ENCODE peak calls at places on chromosome 13, in seven cellular contexts. One of them, this sample, is unnamed.

GRCh38 chr13:73335226-73335625 is 276.4 kb downstream of the KLF5 start:
- DNase-seq in astrocyte of the spinal cord: peak
- DNase-seq in AG04450: no peak
- DNase-seq in GM23338: no peak
- DNase-seq in mesendoderm: no peak
- DNase-seq in BJ: peak
- DNase-seq in astrocyte of the cerebellum: no peak
- DNase-seq in this sample: peak

GRCh38 chr13:107296804-107297203 is 728.9 kb upstream of the ARGLU1 start:
- DNase-seq in BJ: no peak
- DNase-seq in astrocyte of the spinal cord: peak
- DNase-seq in mesendoderm: no peak
- DNase-seq in AG04450: no peak
- DNase-seq in GM23338: no peak
- DNase-seq in astrocyte of the cerebellum: no peak
- DNase-seq in this sample: no peak

GRCh38 chr13:76225815-76226489 is 589.8 kb downstream of the LMO7 start:
- DNase-seq in AG04450: peak
- DNase-seq in mesendoderm: no peak
- DNase-seq in GM23338: peak
- DNase-seq in BJ: no peak
- DNase-seq in astrocyte of the spinal cord: peak
- DNase-seq in astrocyte of the cerebellum: peak
- DNase-seq in this sample: no peak

GRCh38 chr13:107370036-107370785 is 802.3 kb upstream of the ARGLU1 start:
- DNase-seq in AG04450: peak
- DNase-seq in BJ: no peak
- DNase-seq in GM23338: no peak
- DNase-seq in mesendoderm: no peak
- DNase-seq in astrocyte of the cerebellum: peak
- DNase-seq in astrocyte of the spinal cord: peak
- DNase-seq in this sample: no peak

GRCh38 chr13:91767681-91768080 is 369.3 kb downstream of the GPC5 start:
- DNase-seq in AG04450: no peak
- DNase-seq in astrocyte of the cerebellum: no peak
- DNase-seq in astrocyte of the spinal cord: no peak
- DNase-seq in GM23338: no peak
- DNase-seq in mesendoderm: peak
- DNase-seq in BJ: no peak
- DNase-seq in this sample: no peak

GRCh38 chr13:95335667-95336066 is 34.4 kb upstream of the ABCC4 start:
- DNase-seq in astrocyte of the spinal cord: no peak
- DNase-seq in astrocyte of the cerebellum: no peak
- DNase-seq in mesendoderm: no peak
- DNase-seq in BJ: no peak
- DNase-seq in GM23338: no peak
- DNase-seq in AG04450: no peak
- DNase-seq in this sample: no peak

GRCh38 chr13:100156786-100157185 is 67.9 kb downstream of the PCCA start:
- DNase-seq in GM23338: no peak
- DNase-seq in AG04450: no peak
- DNase-seq in astrocyte of the cerebellum: peak
- DNase-seq in mesendoderm: no peak
- DNase-seq in astrocyte of the spinal cord: peak
- DNase-seq in BJ: no peak
- DNase-seq in this sample: peak

GRCh38 chr13:85729296-85729695 is 69.9 kb downstream of the SLITRK6 start:
- DNase-seq in astrocyte of the cerebellum: no peak
- DNase-seq in GM23338: no peak
- DNase-seq in AG04450: peak
- DNase-seq in mesendoderm: no peak
- DNase-seq in astrocyte of the spinal cord: peak
- DNase-seq in BJ: peak
- DNase-seq in this sample: no peak

GRCh38 chr13:86932935-86933334 is 738.2 kb upstream of the SLITRK5 start:
- DNase-seq in mesendoderm: peak
- DNase-seq in astrocyte of the cerebellum: no peak
- DNase-seq in GM23338: peak
- DNase-seq in BJ: no peak
- DNase-seq in AG04450: no peak
- DNase-seq in astrocyte of the spinal cord: peak
- DNase-seq in this sample: no peak

GRCh38 chr13:82772802-82773201 is 1109.5 kb downstream of the SLITRK1 start:
- DNase-seq in AG04450: no peak
- DNase-seq in astrocyte of the cerebellum: peak
- DNase-seq in astrocyte of the spinal cord: peak
- DNase-seq in BJ: no peak
- DNase-seq in GM23338: no peak
- DNase-seq in mesendoderm: no peak
- DNase-seq in this sample: no peak

GRCh38 chr13:94315188-94315587 is 164.3 kb downstream of the DCT start:
- DNase-seq in mesendoderm: no peak
- DNase-seq in AG04450: no peak
- DNase-seq in GM23338: no peak
- DNase-seq in astrocyte of the spinal cord: no peak
- DNase-seq in astrocyte of the cerebellum: no peak
- DNase-seq in BJ: no peak
- DNase-seq in this sample: no peak

GRCh38 chr13:90696656-90697055 is 650.8 kb upstream of the MIR17HG start:
- DNase-seq in AG04450: no peak
- DNase-seq in astrocyte of the spinal cord: peak
- DNase-seq in GM23338: peak
- DNase-seq in astrocyte of the cerebellum: no peak
- DNase-seq in mesendoderm: no peak
- DNase-seq in BJ: no peak
- DNase-seq in this sample: no peak

GRCh38 chr13:99296270-99296865 is 10.8 kb downstream of the GPR183 start:
- DNase-seq in AG04450: no peak
- DNase-seq in astrocyte of the cerebellum: no peak
- DNase-seq in mesendoderm: no peak
- DNase-seq in GM23338: no peak
- DNase-seq in BJ: no peak
- DNase-seq in astrocyte of the spinal cord: no peak
- DNase-seq in this sample: no peak

GRCh38 chr13:20505405-20506366 is 20.0 kb downstream of the CRYL1 start:
- DNase-seq in astrocyte of the cerebellum: no peak
- DNase-seq in AG04450: no peak
- DNase-seq in mesendoderm: no peak
- DNase-seq in astrocyte of the spinal cord: no peak
- DNase-seq in BJ: no peak
- DNase-seq in GM23338: no peak
- DNase-seq in this sample: no peak

GRCh38 chr13:92187378-92187989 is 789.1 kb downstream of the GPC5 start:
- DNase-seq in GM23338: peak
- DNase-seq in astrocyte of the spinal cord: peak
- DNase-seq in AG04450: no peak
- DNase-seq in mesendoderm: peak
- DNase-seq in BJ: no peak
- DNase-seq in astrocyte of the cerebellum: peak
- DNase-seq in this sample: no peak

GRCh38 chr13:21898990-21899389 is 228.1 kb downstream of the FGF9 start:
- DNase-seq in mesendoderm: no peak
- DNase-seq in AG04450: no peak
- DNase-seq in astrocyte of the spinal cord: no peak
- DNase-seq in astrocyte of the cerebellum: no peak
- DNase-seq in GM23338: peak
- DNase-seq in BJ: no peak
- DNase-seq in this sample: no peak

GRCh38 chr13:109745060-109745459 is 41.3 kb downstream of the IRS2 start:
- DNase-seq in mesendoderm: no peak
- DNase-seq in astrocyte of the cerebellum: no peak
- DNase-seq in astrocyte of the spinal cord: no peak
- DNase-seq in BJ: no peak
- DNase-seq in AG04450: no peak
- DNase-seq in GM23338: no peak
- DNase-seq in this sample: no peak

GRCh38 chr13:51832471-51833152 is 12.4 kb downstream of the TMEM272 start:
- DNase-seq in mesendoderm: peak
- DNase-seq in astrocyte of the cerebellum: no peak
- DNase-seq in GM23338: peak
- DNase-seq in astrocyte of the spinal cord: no peak
- DNase-seq in BJ: no peak
- DNase-seq in AG04450: no peak
- DNase-seq in this sample: peak

GRCh38 chr13:107866007-107866665 is 349.2 kb downstream of the LIG4 start:
- DNase-seq in mesendoderm: peak
- DNase-seq in astrocyte of the cerebellum: no peak
- DNase-seq in BJ: no peak
- DNase-seq in astrocyte of the spinal cord: peak
- DNase-seq in AG04450: no peak
- DNase-seq in GM23338: peak
- DNase-seq in this sample: no peak

GRCh38 chr13:40665754-40666057 is 735 bp downstream of the FOXO1 start:
- DNase-seq in astrocyte of the cerebellum: no peak
- DNase-seq in AG04450: no peak
- DNase-seq in BJ: no peak
- DNase-seq in astrocyte of the spinal cord: no peak
- DNase-seq in mesendoderm: peak
- DNase-seq in GM23338: no peak
- DNase-seq in this sample: no peak

GRCh38 chr13:60229708-60230272 is 66.1 kb upstream of the DIAPH3 start:
- DNase-seq in astrocyte of the spinal cord: no peak
- DNase-seq in GM23338: no peak
- DNase-seq in astrocyte of the cerebellum: no peak
- DNase-seq in BJ: no peak
- DNase-seq in AG04450: no peak
- DNase-seq in mesendoderm: no peak
- DNase-seq in this sample: no peak

GRCh38 chr13:46389985-46390384 is 2.9 kb upstream of the RUBCNL start:
- DNase-seq in AG04450: no peak
- DNase-seq in BJ: no peak
- DNase-seq in mesendoderm: no peak
- DNase-seq in astrocyte of the cerebellum: no peak
- DNase-seq in astrocyte of the spinal cord: peak
- DNase-seq in GM23338: no peak
- DNase-seq in this sample: no peak
- H3K4me3 ChIP-seq in AG04450: no peak
- H3K4me3 ChIP-seq in BJ: no peak
- H3K4me3 ChIP-seq in mesendoderm: no peak
- H3K4me3 ChIP-seq in astrocyte of the cerebellum: no peak
- H3K4me3 ChIP-seq in astrocyte of the spinal cord: no peak
- H3K4me3 ChIP-seq in GM23338: no peak
- H3K4me3 ChIP-seq in this sample: no peak

GRCh38 chr13:80348750-80349149 is 7.8 kb upstream of the SPRY2 start:
- DNase-seq in astrocyte of the cerebellum: no peak
- DNase-seq in BJ: no peak
- DNase-seq in GM23338: no peak
- DNase-seq in AG04450: no peak
- DNase-seq in mesendoderm: no peak
- DNase-seq in astrocyte of the spinal cord: no peak
- DNase-seq in this sample: no peak
- H3K4me3 ChIP-seq in astrocyte of the cerebellum: no peak
- H3K4me3 ChIP-seq in BJ: no peak
- H3K4me3 ChIP-seq in GM23338: no peak
- H3K4me3 ChIP-seq in AG04450: no peak
- H3K4me3 ChIP-seq in mesendoderm: no peak
- H3K4me3 ChIP-seq in astrocyte of the spinal cord: no peak
- H3K4me3 ChIP-seq in this sample: no peak

GRCh38 chr13:30864352-30865130 is 41.5 kb upstream of the MEDAG start:
- DNase-seq in mesendoderm: peak
- DNase-seq in AG04450: peak
- DNase-seq in GM23338: peak
- DNase-seq in astrocyte of the cerebellum: peak
- DNase-seq in astrocyte of the spinal cord: peak
- DNase-seq in BJ: peak
- DNase-seq in this sample: peak
- H3K4me3 ChIP-seq in mesendoderm: no peak
- H3K4me3 ChIP-seq in AG04450: peak
- H3K4me3 ChIP-seq in GM23338: peak
- H3K4me3 ChIP-seq in astrocyte of the cerebellum: no peak
- H3K4me3 ChIP-seq in astrocyte of the spinal cord: no peak
- H3K4me3 ChIP-seq in BJ: no peak
- H3K4me3 ChIP-seq in this sample: no peak

GRCh38 chr13:23377603-23378002 is 55.9 kb downstream of the SACS start:
- DNase-seq in astrocyte of the spinal cord: no peak
- DNase-seq in AG04450: no peak
- DNase-seq in BJ: no peak
- DNase-seq in astrocyte of the cerebellum: no peak
- DNase-seq in GM23338: no peak
- DNase-seq in mesendoderm: no peak
- DNase-seq in this sample: no peak

GRCh38 chr13:23378009-23378632 is 55.4 kb downstream of the SACS start:
- DNase-seq in GM23338: peak
- DNase-seq in BJ: peak
- DNase-seq in AG04450: peak
- DNase-seq in astrocyte of the cerebellum: peak
- DNase-seq in mesendoderm: peak
- DNase-seq in astrocyte of the spinal cord: peak
- DNase-seq in this sample: peak

GRCh38 chr13:23367907-23368306 is 65.6 kb downstream of the SACS start:
- DNase-seq in mesendoderm: no peak
- DNase-seq in astrocyte of the spinal cord: no peak
- DNase-seq in astrocyte of the cerebellum: no peak
- DNase-seq in AG04450: no peak
- DNase-seq in BJ: no peak
- DNase-seq in GM23338: no peak
- DNase-seq in this sample: no peak

GRCh38 chr13:23375007-23375971 is 58.2 kb downstream of the SACS start:
- DNase-seq in mesendoderm: peak
- DNase-seq in astrocyte of the cerebellum: peak
- DNase-seq in astrocyte of the spinal cord: peak
- DNase-seq in BJ: peak
- DNase-seq in AG04450: peak
- DNase-seq in GM23338: peak
- DNase-seq in this sample: peak

GRCh38 chr13:23372264-23372905 is 61.1 kb downstream of the SACS start:
- DNase-seq in mesendoderm: no peak
- DNase-seq in astrocyte of the cerebellum: no peak
- DNase-seq in astrocyte of the spinal cord: no peak
- DNase-seq in BJ: no peak
- DNase-seq in AG04450: no peak
- DNase-seq in GM23338: no peak
- DNase-seq in this sample: no peak
- H3K4me3 ChIP-seq in mesendoderm: no peak
- H3K4me3 ChIP-seq in astrocyte of the cerebellum: no peak
- H3K4me3 ChIP-seq in astrocyte of the spinal cord: no peak
- H3K4me3 ChIP-seq in BJ: no peak
- H3K4me3 ChIP-seq in AG04450: peak
- H3K4me3 ChIP-seq in GM23338: no peak
- H3K4me3 ChIP-seq in this sample: no peak

GRCh38 chr13:49454388-49455015 is 10.4 kb downstream of the SETDB2 start:
- DNase-seq in GM23338: peak
- DNase-seq in astrocyte of the spinal cord: peak
- DNase-seq in BJ: peak
- DNase-seq in AG04450: peak
- DNase-seq in mesendoderm: no peak
- DNase-seq in astrocyte of the cerebellum: no peak
- DNase-seq in this sample: no peak
- H3K4me3 ChIP-seq in GM23338: no peak
- H3K4me3 ChIP-seq in astrocyte of the spinal cord: no peak
- H3K4me3 ChIP-seq in BJ: peak
- H3K4me3 ChIP-seq in AG04450: peak
- H3K4me3 ChIP-seq in mesendoderm: no peak
- H3K4me3 ChIP-seq in astrocyte of the cerebellum: no peak
- H3K4me3 ChIP-seq in this sample: no peak